ENCODE peak calls at places on chromosome 19, in five cellular contexts. E is A549, A is GM12878, W is K562, T is HepG2. R is an unnamed sample.

GRCh38 chr19:47675859-47676258 is 37.4 kb upstream of the EHD2 start:
- DNase-seq in E (no peak), A (no peak), W (no peak), T (no peak), R (no peak)

GRCh38 chr19:33399081-33399744 is 25.7 kb downstream of the CEBPG start:
- DNase-seq in E (no peak), A (no peak), W (no peak), T (no peak), R (no peak)

GRCh38 chr19:2132731-2133490 is 18.5 kb downstream of the AP3D1 start:
- DNase-seq in E (no peak), A (no peak), W (no peak), T (no peak), R (no peak)

GRCh38 chr19:47275866-47276461 is 1.3 kb downstream of the INAFM1 start:
- DNase-seq in E (no peak), A (no peak), W (no peak), T (no peak), R (no peak)

GRCh38 chr19:30375651-30376050 is 3.5 kb downstream of the ZNF536 start:
- DNase-seq in E (no peak), A (no peak), W (no peak), T (no peak), R (no peak)

GRCh38 chr19:35843676-35844481 is 8.4 kb downstream of the NPHS1 start:
- DNase-seq in E (peak; percentile 88), A (no peak), W (peak; percentile 91), T (no peak), R (peak; percentile 95)

GRCh38 chr19:28257396-28257795 is 955.6 kb downstream of the UQCRFS1 start:
- DNase-seq in E (no peak), A (no peak), W (no peak), T (no peak), R (no peak)

GRCh38 chr19:39412100-39412866 is at the start of gene PLEKHG2:
- DNase-seq in E (peak; percentile 100), A (peak; percentile 99), W (peak; percentile 92), T (peak; percentile 98), R (peak; percentile 100)

GRCh38 chr19:43395561-43395960 is 19.1 kb upstream of the TEX101 start:
- DNase-seq in E (no peak), A (no peak), W (no peak), T (no peak), R (no peak)

GRCh38 chr19:19747357-19748220 is 14.7 kb upstream of the ZNF14 start:
- DNase-seq in E (no peak), A (no peak), W (no peak), T (no peak), R (no peak)

GRCh38 chr19:6832412-6832811 is 55.0 kb upstream of the ADGRE1 start:
- DNase-seq in E (no peak), A (no peak), W (no peak), T (no peak), R (no peak)

GRCh38 chr19:53870485-53870844 is 2.8 kb downstream of the MYADM start:
- DNase-seq in E (peak; percentile 54), A (no peak), W (no peak), T (no peak), R (no peak)

GRCh38 chr19:13850910-13851753 is 25.8 kb upstream of the NANOS3 start:
- DNase-seq in E (peak; percentile 95), A (no peak), W (peak; percentile 79), T (peak; percentile 91), R (no peak)

GRCh38 chr19:47428177-47428894 is 9.0 kb upstream of the MEIS3 start:
- DNase-seq in E (peak; percentile 98), A (peak; percentile 75), W (peak; percentile 96), T (peak; percentile 54), R (peak; percentile 100)

GRCh38 chr19:29872224-29872731 is 60.5 kb downstream of the CCNE1 start:
- DNase-seq in E (peak; percentile 45), A (no peak), W (peak; percentile 50), T (no peak), R (peak; percentile 65)

GRCh38 chr19:10000171-10000826 is 10.0 kb downstream of the COL5A3 start:
- DNase-seq in E (peak; percentile 70), A (no peak), W (peak; percentile 87), T (peak; percentile 57), R (peak; percentile 89)

GRCh38 chr19:10565028-10565566 is 713 bp downstream of the KRI1 start:
- DNase-seq in E (peak; percentile 44), A (no peak), W (peak; percentile 75), T (no peak), R (peak; percentile 75)

GRCh38 chr19:15595069-15595468 is 19.9 kb upstream of the CYP4F8 start:
- DNase-seq in E (no peak), A (no peak), W (no peak), T (no peak), R (no peak)

GRCh38 chr19:47032171-47032811 is 12.7 kb downstream of the NPAS1 start:
- DNase-seq in E (peak; percentile 67), A (no peak), W (peak; percentile 54), T (no peak), R (peak; percentile 94)

GRCh38 chr19:34317311-34317927 is 47.6 kb upstream of the GPI start:
- DNase-seq in E (no peak), A (no peak), W (peak; percentile 32), T (no peak), R (no peak)

GRCh38 chr19:16070366-16070990 is 5.8 kb upstream of the TPM4 start:
- DNase-seq in E (peak; percentile 84), A (no peak), W (peak; percentile 57), T (peak; percentile 84), R (no peak)

GRCh38 chr19:44051654-44052402 is at the start of gene ZNF223:
- DNase-seq in E (peak; percentile 96), A (peak; percentile 69), W (peak; percentile 73), T (peak; percentile 94), R (peak; percentile 99)

GRCh38 chr19:23785982-23786381 is 27.3 kb upstream of the ZNF681 start:
- DNase-seq in E (no peak), A (no peak), W (no peak), T (no peak), R (no peak)

GRCh38 chr19:39499082-39499642 is 415 bp downstream of the DLL3 start:
- DNase-seq in E (no peak), A (no peak), W (no peak), T (no peak), R (peak; percentile 65)

GRCh38 chr19:21751379-21751778 is 16.0 kb downstream of the ZNF100 start:
- DNase-seq in E (no peak), A (no peak), W (no peak), T (peak; percentile 1), R (no peak)

GRCh38 chr19:29745253-29745652 is 30.2 kb upstream of the C19orf12 start:
- DNase-seq in E (no peak), A (no peak), W (no peak), T (peak; percentile 16), R (peak; percentile 74)

GRCh38 chr19:3725640-3726310 is 17.6 kb downstream of the TJP3 start:
- DNase-seq in E (no peak), A (no peak), W (no peak), T (no peak), R (peak; percentile 86)

GRCh38 chr19:29639086-29639485 is 26.2 kb upstream of the PLEKHF1 start:
- DNase-seq in E (no peak), A (no peak), W (no peak), T (no peak), R (no peak)

GRCh38 chr19:33690461-33691427 is 69.0 kb downstream of the CHST8 start:
- DNase-seq in E (no peak), A (no peak), W (no peak), T (no peak), R (no peak)

GRCh38 chr19:5093297-5093858 is 124.5 kb downstream of the KDM4B start:
- DNase-seq in E (no peak), A (no peak), W (peak; percentile 50), T (no peak), R (no peak)

GRCh38 chr19:34996978-34997640 is 3.0 kb upstream of the GRAMD1A start:
- DNase-seq in E (no peak), A (no peak), W (no peak), T (peak; percentile 79), R (no peak)

GRCh38 chr19:3366761-3367571 is 583 bp downstream of the NFIC start:
- DNase-seq in E (no peak), A (no peak), W (peak; percentile 76), T (no peak), R (no peak)

GRCh38 chr19:35295792-35296462 is 4.0 kb downstream of the MAG start:
- DNase-seq in E (no peak), A (no peak), W (peak; percentile 49), T (no peak), R (peak; percentile 73)

GRCh38 chr19:12872941-12873890 is 8.0 kb downstream of the DNASE2 start:
- DNase-seq in E (peak; percentile 64), A (no peak), W (peak; percentile 84), T (peak; percentile 17), R (peak; percentile 97)

GRCh38 chr19:47100290-47100689 is 13.3 kb downstream of the ZC3H4 start:
- DNase-seq in E (peak; percentile 55), A (no peak), W (no peak), T (no peak), R (no peak)

GRCh38 chr19:37977992-37978391 is 71.0 kb downstream of the SIPA1L3 start:
- DNase-seq in E (no peak), A (no peak), W (no peak), T (no peak), R (no peak)

GRCh38 chr19:10114651-10115391 is 3.3 kb downstream of the P2RY11 start:
- DNase-seq in E (peak; percentile 23), A (no peak), W (no peak), T (no peak), R (peak; percentile 27)

DNA sequence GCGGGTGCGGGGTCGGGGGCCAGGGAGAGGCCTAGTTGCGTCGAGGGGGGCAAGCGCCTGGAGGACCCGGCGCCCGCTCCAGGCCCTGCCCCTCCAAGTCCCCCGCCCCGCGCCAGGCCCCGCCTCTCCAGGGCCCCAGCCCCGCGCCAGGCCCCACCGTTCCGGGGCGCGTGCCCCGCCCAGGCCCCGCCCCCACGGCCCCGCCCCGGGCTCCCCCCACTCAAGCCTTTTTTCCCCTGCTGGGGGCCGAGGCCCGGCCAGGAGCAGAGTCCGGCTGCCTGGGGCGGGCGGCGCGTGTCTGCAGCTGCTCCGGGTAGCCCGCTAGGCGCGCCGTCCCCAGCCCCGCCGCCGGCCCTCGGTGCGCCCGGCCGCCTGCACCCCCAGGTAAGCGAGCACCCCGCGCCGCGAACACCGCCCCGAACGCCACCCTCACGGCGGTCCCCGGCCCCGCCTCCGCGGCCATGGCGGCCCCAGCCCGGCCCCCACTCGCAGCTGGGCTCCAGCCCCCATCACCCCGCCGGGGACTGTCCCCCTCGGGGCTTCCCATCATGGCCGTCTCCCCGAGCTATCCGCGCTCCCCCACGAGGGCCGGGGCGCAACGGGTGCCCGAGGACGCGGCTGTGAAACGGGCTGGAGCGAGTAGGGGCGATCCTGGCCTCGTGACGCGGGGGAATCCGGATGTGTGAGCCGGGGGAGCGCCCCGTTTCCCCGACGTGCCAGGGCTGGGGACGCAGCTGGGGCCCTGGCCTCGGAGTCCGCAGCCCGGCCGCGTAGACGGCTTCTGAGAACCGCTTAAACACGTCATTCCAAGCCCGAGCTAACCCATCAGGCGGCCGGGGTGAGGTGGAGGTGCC is at the start of gene CERS4:
- DNase-seq in E (peak; percentile 25), A (no peak), W (peak; percentile 97), T (peak; percentile 82), R (peak; percentile 95)
- TF ChIP-seq JUNB in E (no peak), A (no peak), W (no peak), T (no peak), R (no peak)

GRCh38 chr19:947707-948533 is 22.1 kb downstream of the ARID3A start:
- DNase-seq in E (no peak), A (peak; percentile 92), W (no peak), T (no peak), R (no peak)
- TF ChIP-seq JUNB in E (no peak), A (peak; percentile 93), W (no peak), T (no peak), R (no peak)

GRCh38 chr19:42151735-42152134 is 19.5 kb upstream of the POU2F2 start:
- DNase-seq in E (no peak), A (no peak), W (no peak), T (no peak), R (no peak)
- TF ChIP-seq JUNB in E (no peak), A (no peak), W (no peak), T (no peak), R (no peak)

GRCh38 chr19:51798127-51798526 is 3.2 kb downstream of the FPR3 start:
- DNase-seq in E (no peak), A (no peak), W (no peak), T (no peak), R (no peak)
- TF ChIP-seq JUNB in E (no peak), A (no peak), W (no peak), T (no peak), R (no peak)